ENCODE peak calls at places on chromosome 12, in four cellular contexts. L is K562, D is bronchial epithelial cell, N is GM12865. P is an unnamed sample.

GRCh38 chr12:22188431-22188830 is 142.4 kb downstream of the CMAS start:
- DNase-seq in L (no peak), D (no peak), N (no peak), P (no peak)

GRCh38 chr12:117408161-117408791 is 46.9 kb upstream of the NOS1 start:
- DNase-seq in L (no peak), D (peak; percentile 0), N (no peak), P (peak; percentile 84)

GRCh38 chr12:32120419-32120818 is 13.8 kb downstream of the BICD1 start:
- DNase-seq in L (no peak), D (no peak), N (peak; percentile 61), P (no peak)

GRCh38 chr12:95881331-95881955 is 22.7 kb downstream of the SNRPF start:
- DNase-seq in L (no peak), D (no peak), N (no peak), P (peak; percentile 43)

GRCh38 chr12:17062296-17063061 is 456.5 kb upstream of the LMO3 start:
- DNase-seq in L (no peak), D (peak; percentile 89), N (no peak), P (no peak)

GRCh38 chr12:91482231-91482630 is 299.6 kb upstream of the DCN start:
- DNase-seq in L (no peak), D (no peak), N (no peak), P (no peak)

GRCh38 chr12:2183556-2184541 is 131.1 kb downstream of the CACNA1C start:
- DNase-seq in L (no peak), D (no peak), N (no peak), P (peak; percentile 91)

GRCh38 chr12:85244561-85244960 is 35.5 kb upstream of the ALX1 start:
- DNase-seq in L (no peak), D (no peak), N (no peak), P (no peak)

GRCh38 chr12:68896881-68897540 is 36.0 kb downstream of the CPM start:
- DNase-seq in L (no peak), D (peak; percentile 70), N (peak; percentile 21), P (no peak)

GRCh38 chr12:55847603-55848329 is 5.0 kb upstream of the MMP19 start:
- DNase-seq in L (peak; percentile 89), D (peak; percentile 95), N (no peak), P (peak; percentile 100)
- H3K4me3 ChIP-seq in L (peak overlapping the region; percentile 1), D (no peak overlapping the region), N (no peak overlapping the region), P (peak overlapping the region; percentile 49)

GRCh38 chr12:122123761-122124145 is 45.2 kb downstream of the MLXIP start:
- DNase-seq in L (no peak), D (no peak), N (no peak), P (no peak)

GRCh38 chr12:122125452-122126341 is 47.1 kb downstream of the MLXIP start:
- DNase-seq in L (no peak), D (no peak), N (no peak), P (no peak)

GRCh38 chr12:122124370-122124769 is 45.8 kb downstream of the MLXIP start:
- DNase-seq in L (no peak), D (no peak), N (no peak), P (no peak)

GRCh38 chr12:122121341-122122192 is 43.0 kb downstream of the MLXIP start:
- DNase-seq in L (no peak), D (no peak), N (no peak), P (no peak)

GRCh38 chr12:122123051-122123760 is 44.6 kb downstream of the MLXIP start:
- DNase-seq in L (peak; percentile 84), D (peak; percentile 52), N (peak; percentile 66), P (peak; percentile 56)
- TF ChIP-seq CTCF in L (peak; percentile 82), D (peak; percentile 73), N (peak; percentile 59), P (peak; percentile 77)

GRCh38 chr12:63989301-63989845 is 144.9 kb downstream of the SRGAP1 start:
- DNase-seq in L (no peak), D (no peak), N (no peak), P (peak; percentile 83)
- H3K4me3 ChIP-seq in L (no peak overlapping the region), D (no peak overlapping the region), N (no peak overlapping the region), P (no peak overlapping the region)

DNA sequence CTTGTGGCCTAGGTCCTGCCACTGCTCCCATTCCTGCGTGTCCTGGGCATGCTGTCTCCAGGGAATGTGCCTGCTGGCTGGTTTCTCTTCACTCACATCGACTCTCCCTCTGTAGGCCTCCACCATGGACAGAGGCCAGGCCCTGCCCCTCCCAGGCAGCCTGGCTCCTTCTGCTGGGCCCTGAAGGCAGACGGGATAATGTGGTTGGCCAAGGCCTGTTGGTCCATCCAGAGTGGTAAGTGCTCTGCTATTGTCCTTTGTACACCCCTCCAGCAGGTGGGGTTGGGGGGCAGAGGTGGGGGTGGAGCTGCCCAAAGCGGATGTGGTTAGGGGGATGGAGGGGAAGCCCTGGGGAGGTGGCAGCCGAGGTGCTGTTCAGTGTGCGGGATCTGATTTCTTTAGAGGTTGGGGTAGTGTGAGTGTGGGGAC is 9.5 kb upstream of the NR4A1 start:
- DNase-seq in L (peak; percentile 40), D (no peak), N (peak; percentile 60), P (peak; percentile 70)
- TF ChIP-seq CTCF in L (peak; percentile 30), D (no peak), N (peak; percentile 16), P (no peak)

P was measured in AG10803.